ENCODE peak calls at places on chromosomes 13 and 19, in ten cellular contexts. K is kidney epithelial cell; Z is CD4-positive, alpha-beta T cell; S is NB4; Y is heart left ventricle; U is IMR-90; G is nephron progenitor cell; W is K562; J is glutamatergic neuron; T is sigmoid colon. B is an unnamed sample.
A peak's percentile ranks its signal among the peaks of the same experiment; 100 is the strongest.

GRCh38 chr13:19586904-19587634 is 25.7 kb upstream of the TPTE2 start:
- DNase-seq in S (peak; percentile 94), Y (no peak), G (no peak), W (peak; percentile 20), J (no peak), T (no peak), U (peak; percentile 34), K (no peak), Z (peak; percentile 68), B (no peak)

GRCh38 chr19:12833747-12834417 is 497 bp downstream of the RTBDN start:
- DNase-seq in K (no peak), G (peak; percentile 65), Z (peak; percentile 32), W (peak; percentile 80), J (peak; percentile 81), U (no peak), T (no peak), Y (no peak), S (peak; percentile 44), B (peak; percentile 71)

GRCh38 chr13:19818223-19818842 is 35.6 kb upstream of the PSPC1 start:
- DNase-seq in G (peak; percentile 79), U (no peak), J (peak; percentile 91), T (no peak), K (no peak), Z (peak; percentile 31), S (peak; percentile 69), W (peak; percentile 14), Y (no peak), B (peak; percentile 95)

GRCh38 chr13:101140936-101141335 is 275.4 kb downstream of the NALCN start:
- DNase-seq in T (no peak), K (no peak), G (no peak), J (no peak), W (no peak), Y (no peak), S (no peak), Z (no peak), U (no peak), B (no peak)

GRCh38 chr19:49741210-49741844 is 21.8 kb downstream of the TSKS start:
- DNase-seq in Y (no peak), J (no peak), W (no peak), S (peak; percentile 92), Z (no peak), U (peak; percentile 28), G (no peak), T (no peak), K (no peak), B (no peak)

GRCh38 chr13:20351279-20352022 is 119.3 kb upstream of the GJB6 start:
- DNase-seq in Z (no peak), J (no peak), U (peak; percentile 75), G (no peak), K (no peak), Y (no peak), T (no peak), S (peak; percentile 88), W (no peak), B (no peak)

GRCh38 chr13:88745013-88745412 is 1073.8 kb downstream of the SLITRK5 start:
- DNase-seq in Z (no peak), T (no peak), U (no peak), S (no peak), W (no peak), G (no peak), J (no peak), K (no peak), Y (no peak), B (no peak)

GRCh38 chr19:19105365-19106060 is 32.8 kb downstream of the TMEM161A start:
- DNase-seq in U (no peak), J (peak; percentile 89), S (peak; percentile 71), G (peak; percentile 86), W (peak; percentile 93), Z (no peak), Y (peak; percentile 54), T (peak; percentile 76), K (no peak), B (peak; percentile 89)

DNA sequence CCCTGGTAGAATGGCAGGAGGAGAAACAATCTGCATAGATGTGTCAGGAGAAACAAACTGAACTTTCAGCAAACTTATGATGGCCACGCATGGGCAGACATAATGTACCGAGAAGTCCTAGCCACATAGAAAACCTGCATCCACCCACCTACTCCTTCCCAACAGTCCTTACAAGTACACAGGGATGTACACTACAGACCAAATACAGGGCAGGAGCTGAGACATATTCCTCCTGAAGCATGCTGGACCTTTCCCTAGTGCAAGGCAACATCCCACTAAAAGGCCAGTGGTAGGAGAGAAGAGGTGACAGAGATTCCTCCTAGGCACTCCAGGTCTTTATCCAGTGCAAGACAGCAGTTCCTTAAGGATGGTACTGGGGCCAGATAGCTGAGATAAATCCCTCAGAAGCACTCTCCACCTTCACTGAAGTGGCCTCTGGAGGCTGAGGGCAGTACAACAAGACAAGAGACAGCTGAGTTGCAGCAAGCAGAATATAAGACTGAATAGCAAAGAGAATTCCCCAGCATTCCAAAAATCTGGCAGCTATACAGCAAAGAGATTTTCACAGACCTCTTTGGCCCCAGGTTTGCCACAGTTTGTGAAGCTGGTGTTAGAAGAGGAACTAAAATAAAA is 18.3 kb downstream of the VWA8 start:
- DNase-seq in Z (no peak), J (peak; percentile 44), T (no peak), W (no peak), G (peak; percentile 22), Y (no peak), U (peak; percentile 74), K (no peak), S (peak; percentile 22), B (peak; percentile 42)
- TF ChIP-seq CTCF in Z (no peak), J (peak; percentile 43), T (no peak), W (peak; percentile 33), G (no peak), Y (peak; percentile 38), U (peak; percentile 54), K (peak; percentile 53), S (peak; percentile 10), B (no peak)

GRCh38 chr19:2231621-2232221 is 4.4 kb downstream of the PLEKHJ1 start:
- DNase-seq in J (peak; percentile 39), S (peak; percentile 52), T (no peak), W (no peak), G (no peak), K (no peak), Y (no peak), Z (no peak), U (no peak), B (no peak)
- TF ChIP-seq CTCF in J (no peak), S (no peak), T (no peak), W (peak; percentile 37), G (no peak), K (no peak), Y (peak; percentile 8), Z (no peak), U (no peak), B (no peak)

DNA sequence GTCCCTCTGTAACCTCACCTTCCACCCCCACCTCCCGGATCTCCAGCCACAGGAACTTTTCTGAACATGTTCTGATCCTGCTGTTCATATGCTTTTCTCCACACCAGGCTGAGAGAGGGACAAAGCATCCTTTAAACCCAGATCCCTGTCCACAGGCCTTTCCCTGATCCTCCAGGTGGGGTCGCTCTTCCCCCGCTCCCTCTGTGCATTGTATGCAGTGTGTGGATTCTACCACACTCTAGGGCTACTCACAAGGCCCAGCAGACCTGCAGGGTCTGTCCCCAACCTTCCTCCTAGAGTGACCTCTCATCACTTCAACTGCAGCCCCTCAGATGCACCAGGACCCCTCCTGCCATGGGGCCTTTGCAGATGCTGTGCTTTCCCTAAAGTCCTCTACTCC is 1200.6 kb downstream of the UQCRFS1 start:
- DNase-seq in G (no peak), Z (no peak), K (no peak), T (no peak), J (no peak), Y (no peak), W (peak; percentile 18), U (no peak), S (peak; percentile 4), B (peak; percentile 76)
- TF ChIP-seq CTCF in G (peak; percentile 16), Z (no peak), K (no peak), T (no peak), J (no peak), Y (no peak), W (peak; percentile 62), U (no peak), S (peak; percentile 31), B (peak; percentile 73)

GRCh38 chr13:23160241-23161175 is 20.3 kb upstream of the SGCG start:
- DNase-seq in G (peak; percentile 64), J (peak; percentile 38), K (no peak), Y (no peak), S (peak; percentile 47), W (no peak), U (no peak), T (no peak), Z (no peak), B (peak; percentile 36)
- TF ChIP-seq CTCF in G (no peak), J (no peak), K (no peak), Y (peak; percentile 29), S (peak; percentile 48), W (no peak), U (no peak), T (no peak), Z (no peak), B (no peak)

DNA sequence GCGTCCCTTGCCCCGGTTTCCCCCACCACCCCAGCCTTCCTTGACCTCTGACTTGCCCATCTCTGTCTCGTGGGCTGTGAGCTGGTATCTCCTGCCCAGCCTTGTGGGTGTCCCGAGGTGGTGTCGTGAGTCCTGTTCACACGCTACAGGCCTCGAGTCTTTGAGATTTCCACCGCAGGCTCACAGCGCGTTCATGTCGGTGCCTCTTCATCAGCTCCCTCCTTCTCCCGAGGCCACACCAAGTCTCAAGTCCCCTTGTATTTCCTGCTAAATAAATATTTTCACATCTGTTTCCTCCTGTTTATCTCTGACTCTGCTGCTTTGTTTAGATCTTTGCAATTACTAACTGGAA is 130.3 kb upstream of the RNF113B start:
- DNase-seq in G (no peak), S (no peak), Y (no peak), W (no peak), Z (no peak), T (no peak), J (no peak), U (no peak), K (no peak), B (no peak)
- TF ChIP-seq CTCF in G (no peak), S (no peak), Y (no peak), W (no peak), Z (no peak), T (no peak), J (no peak), U (no peak), K (no peak), B (no peak)

GRCh38 chr13:113734826-113735125 is 24.2 kb upstream of the TMEM255B start:
- DNase-seq in K (no peak), U (no peak), Y (no peak), T (no peak), G (no peak), W (no peak), J (no peak), S (no peak), Z (no peak), B (no peak)
- TF ChIP-seq CTCF in K (no peak), U (no peak), Y (no peak), T (no peak), G (no peak), W (no peak), J (no peak), S (no peak), Z (no peak), B (no peak)

B was measured in WTC11.